ENCODE peak calls at places on chromosome 21, in four cellular contexts. N is bronchial epithelial cell; B is AG04450; P is activated CD4-positive, alpha-beta T cell treated with anti-CD3 and anti-CD28 coated beads, Interleukin-2, amount 10 ng/mL, durations not matched to agents 24 days and 14 days. D is an unnamed sample.

GRCh38 chr21:29215709-29216108 is 83.0 kb upstream of the BACH1 start:
- DNase-seq in B (no peak), P (peak), N (no peak), D (no peak)

GRCh38 chr21:41666641-41667051 is 100.2 kb downstream of the RIPK4 start:
- DNase-seq in N (no peak), B (no peak), P (no peak), D (no peak)

GRCh38 chr21:38804617-38805281 is 980 bp upstream of the ETS2 start:
- DNase-seq in B (no peak), P (peak), N (peak), D (peak)

GRCh38 chr21:41317458-41317857 is 857 bp downstream of the FAM3B start:
- DNase-seq in N (no peak), P (no peak), B (no peak), D (peak)

GRCh38 chr21:34367320-34367935 is 3.6 kb downstream of the KCNE2 start:
- DNase-seq in N (peak), P (peak), B (peak), D (peak)

GRCh38 chr21:21801921-21802320 is 803.7 kb downstream of the NCAM2 start:
- DNase-seq in B (no peak), P (no peak), N (no peak), D (no peak)

GRCh38 chr21:45818276-45818903 is 163.2 kb upstream of the COL6A1 start:
- DNase-seq in P (peak), N (peak), B (peak), D (no peak)

GRCh38 chr21:33362044-33362555 is 37.3 kb downstream of the IFNAR1 start:
- DNase-seq in B (no peak), P (peak), N (peak), D (peak)

GRCh38 chr21:40850071-40850470 is 3.1 kb upstream of the DSCAM start:
- DNase-seq in N (peak), B (no peak), P (no peak), D (peak)

GRCh38 chr21:37407719-37408455 is 41.3 kb downstream of the DYRK1A start:
- DNase-seq in B (no peak), P (peak), N (no peak), D (no peak)

GRCh38 chr21:42939581-42940413 is 14.4 kb upstream of the ERVH48-1 start:
- DNase-seq in N (peak), B (peak), P (no peak), D (no peak)

GRCh38 chr21:42117229-42118048 is 46.3 kb downstream of the UMODL1 start:
- DNase-seq in N (peak), B (peak), P (peak), D (peak)

GRCh38 chr21:15439726-15440125 is 290.1 kb upstream of the USP25 start:
- DNase-seq in B (no peak), N (no peak), P (no peak), D (no peak)

GRCh38 chr21:37582613-37583012 is 216.0 kb downstream of the DYRK1A start:
- DNase-seq in P (no peak), N (no peak), B (peak), D (peak)

GRCh38 chr21:41973861-41974751 is 20.3 kb upstream of the C2CD2 start:
- DNase-seq in N (no peak), P (peak), B (no peak), D (peak)

GRCh38 chr21:27734146-27734545 is 767.3 kb upstream of the ADAMTS5 start:
- DNase-seq in P (no peak), N (peak), B (peak), D (no peak)

GRCh38 chr21:18608226-18608625 is 204.6 kb upstream of the TMPRSS15 start:
- DNase-seq in N (no peak), B (no peak), P (no peak), D (peak)

GRCh38 chr21:31161157-31161556 is 122.9 kb upstream of the KRTAP19-8 start:
- DNase-seq in P (no peak), B (no peak), N (peak), D (no peak)

GRCh38 chr21:42429021-42429420 is 25.3 kb downstream of the UBASH3A start:
- DNase-seq in P (no peak), B (no peak), N (no peak), D (no peak)

GRCh38 chr21:37758997-37759396 is 157.3 kb downstream of the KCNJ6 start:
- DNase-seq in N (peak), B (peak), P (no peak), D (peak)

GRCh38 chr21:35401476-35401875 is 352.4 kb upstream of the RUNX1 start:
- DNase-seq in P (no peak), B (no peak), N (no peak), D (no peak)

GRCh38 chr21:16579538-16579937 is 849.8 kb downstream of the USP25 start:
- DNase-seq in N (no peak), B (no peak), P (no peak), D (no peak)

GRCh38 chr21:33844104-33844889 is 71.3 kb downstream of the ATP5PO start:
- DNase-seq in P (no peak), B (no peak), N (no peak), D (no peak)

GRCh38 chr21:15552914-15553491 is 176.8 kb upstream of the USP25 start:
- DNase-seq in N (peak), B (no peak), P (no peak), D (peak)

GRCh38 chr21:45069711-45070110 is 4.7 kb upstream of the ADARB1 start:
- DNase-seq in P (no peak), B (no peak), N (peak), D (no peak)

GRCh38 chr21:15309022-15309590 is 244.3 kb upstream of the NRIP1 start:
- DNase-seq in B (no peak), P (no peak), N (peak), D (no peak)

GRCh38 chr21:37032877-37033471 is 26.5 kb downstream of the RIPPLY3 start:
- DNase-seq in P (no peak), N (peak), B (peak), D (peak)

GRCh38 chr21:45280178-45280821 is 7.4 kb downstream of the POFUT2 start:
- DNase-seq in B (no peak), P (no peak), N (no peak), D (no peak)